ENCODE peak calls at places on chromosomes 7 and 10, in four cellular contexts. Y is EL; Q is head of caudate nucleus; P is activated CD8-positive, alpha-beta memory T cell treated with anti-CD3 and anti-CD28 coated beads, Interleukin-2, amount 50 U/mL, for 48 hours. D is an unnamed sample.

GRCh38 chr7:131745645-131746248 is 189.3 kb upstream of the PODXL start:
- DNase-seq in P (no peak), Y (peak; percentile 24), Q (no peak), D (no peak)

GRCh38 chr10:45075821-45076220 is 75.1 kb downstream of the ZNF22 start:
- DNase-seq in P (no peak), Q (no peak), Y (no peak), D (no peak)

GRCh38 chr7:25790261-25790660 is 361.7 kb upstream of the NFE2L3 start:
- DNase-seq in Y (no peak), P (no peak), Q (no peak), D (no peak)

GRCh38 chr7:37052673-37053072 is 328.4 kb upstream of the AOAH start:
- DNase-seq in Q (peak; percentile 60), Y (peak; percentile 17), P (no peak), D (no peak)

GRCh38 chr10:101028446-101029244 is 2.3 kb downstream of the PDZD7 start:
- DNase-seq in Y (no peak), Q (no peak), P (no peak), D (no peak)

GRCh38 chr10:21473541-21473940 is 51.9 kb downstream of the SKIDA1 start:
- DNase-seq in Q (no peak), P (no peak), Y (no peak), D (no peak)

GRCh38 chr10:73746721-73747120 is 2.5 kb downstream of the SEC24C start:
- DNase-seq in P (peak; percentile 29), Y (no peak), Q (no peak), D (no peak)

GRCh38 chr10:78541528-78542470 is 508.1 kb downstream of the RPS24 start:
- DNase-seq in Y (no peak), P (no peak), Q (no peak), D (no peak)

GRCh38 chr10:60611291-60611747 is 167.0 kb upstream of the CDK1 start:
- DNase-seq in P (no peak), Y (peak; percentile 57), Q (peak; percentile 56), D (no peak)

GRCh38 chr10:61153766-61154165 is 209.8 kb upstream of the RHOBTB1 start:
- DNase-seq in Y (no peak), Q (no peak), P (no peak), D (no peak)

GRCh38 chr7:128366290-128366689 is 4.8 kb upstream of the PRRT4 start:
- DNase-seq in P (no peak), Q (no peak), Y (no peak), D (no peak)

GRCh38 chr10:69648461-69648860 is 18.4 kb downstream of the FAM241B start:
- DNase-seq in Q (no peak), P (no peak), Y (no peak), D (no peak)

GRCh38 chr7:24135003-24135817 is 148.8 kb upstream of the NPY start:
- DNase-seq in P (no peak), Q (peak; percentile 20), Y (no peak), D (no peak)

GRCh38 chr7:113159746-113160339 is 41.5 kb upstream of the SMIM30 start:
- DNase-seq in Q (peak; percentile 53), Y (peak; percentile 46), P (no peak), D (peak; percentile 10)

GRCh38 chr10:14625210-14625621 is 149.5 kb downstream of the FAM107B start:
- DNase-seq in Y (no peak), Q (peak; percentile 70), P (no peak), D (peak; percentile 65)

GRCh38 chr7:152602962-152603361 is 73.0 kb downstream of the XRCC2 start:
- DNase-seq in P (no peak), Y (peak; percentile 8), Q (peak; percentile 13), D (no peak)

GRCh38 chr7:11835260-11835659 is 3.3 kb upstream of the THSD7A start:
- DNase-seq in P (no peak), Q (no peak), Y (no peak), D (no peak)

GRCh38 chr7:156892086-156892800 is 740 bp downstream of the LMBR1 start:
- DNase-seq in Q (peak; percentile 69), P (peak; percentile 77), Y (peak; percentile 32), D (peak; percentile 15)

GRCh38 chr10:78556700-78557432 is 511.9 kb upstream of the ZMIZ1 start:
- DNase-seq in P (no peak), Y (no peak), Q (no peak), D (peak; percentile 55)

GRCh38 chr7:102845351-102845750 is 67.4 kb upstream of the LRRC17 start:
- DNase-seq in Y (no peak), P (no peak), Q (no peak), D (no peak)

GRCh38 chr7:47570649-47571050 is 11.3 kb downstream of the TNS3 start:
- DNase-seq in Q (no peak), Y (no peak), P (no peak), D (no peak)

GRCh38 chr7:47724335-47724982 is 142.5 kb upstream of the TNS3 start:
- DNase-seq in P (no peak), Y (peak; percentile 81), Q (no peak), D (no peak)

GRCh38 chr10:79084012-79084971 is 15.5 kb downstream of the ZMIZ1 start:
- DNase-seq in Y (peak; percentile 85), P (no peak), Q (peak; percentile 74), D (peak; percentile 67)

GRCh38 chr10:25174461-25175230 is at the start of gene GPR158:
- DNase-seq in Y (peak; percentile 79), P (peak; percentile 76), Q (peak; percentile 97), D (peak; percentile 94)

GRCh38 chr10:30111340-30111980 is 52.1 kb upstream of the JCAD start:
- DNase-seq in P (no peak), Q (no peak), Y (peak; percentile 82), D (no peak)

GRCh38 chr7:37494940-37495339 is 46.3 kb upstream of the ELMO1 start:
- DNase-seq in P (no peak), Y (no peak), Q (peak; percentile 40), D (no peak)

GRCh38 chr10:119111968-119112515 is 8.1 kb downstream of the DENND10 start:
- DNase-seq in P (no peak), Q (no peak), Y (peak; percentile 70), D (no peak)